ENCODE peak calls at places on chromosomes 4 and X, in five cellular contexts. M, G, Z, C and D are unnamed samples.

GRCh38 chr4:139557506-139558110 is 1.6 kb upstream of the SETD7 start:
- DNase-seq in G (no peak), Z (no peak), C (no peak), M (no peak), D (peak; percentile 29)

GRCh38 chr4:137627938-137628460 is 95.7 kb upstream of the PCDH18 start:
- DNase-seq in C (no peak), M (no peak), G (no peak), Z (no peak), D (no peak)

GRCh38 chr4:1684756-1685603 is 867 bp upstream of the FAM53A start:
- DNase-seq in G (no peak), C (no peak), M (no peak), Z (no peak), D (no peak)

GRCh38 chr4:70992354-70992753 is 1.1 kb upstream of the DCK start:
- DNase-seq in G (peak; percentile 29), M (no peak), C (no peak), Z (no peak), D (no peak)

GRCh38 chr4:154640999-154641398 is 28.5 kb upstream of the FGG start:
- DNase-seq in G (no peak), Z (no peak), M (no peak), C (no peak), D (no peak)

GRCh38 chrX:23756165-23756564 is 13.1 kb upstream of the ACOT9 start:
- DNase-seq in G (peak; percentile 79), M (peak; percentile 64), Z (peak; percentile 65), C (peak; percentile 56), D (peak; percentile 64)

GRCh38 chr4:61889117-61889516 is 689.0 kb downstream of the ADGRL3 start:
- DNase-seq in M (no peak), G (no peak), C (no peak), Z (no peak), D (no peak)

GRCh38 chr4:189792819-189793618 is 147.7 kb upstream of the FRG1 start:
- DNase-seq in M (peak; percentile 42), G (peak; percentile 60), Z (peak; percentile 60), C (peak; percentile 79), D (peak; percentile 80)

GRCh38 chr4:38310446-38311043 is 350.3 kb downstream of the PTTG2 start:
- DNase-seq in Z (peak; percentile 75), G (peak; percentile 97), M (no peak), C (no peak), D (no peak)

GRCh38 chr4:68871772-68872441 is 56.1 kb downstream of the UGT2B10 start:
- DNase-seq in G (no peak), Z (no peak), M (no peak), C (no peak), D (no peak)

GRCh38 chr4:123081971-123082370 is 159.6 kb upstream of the NUDT6 start:
- DNase-seq in M (no peak), G (no peak), C (no peak), Z (no peak), D (no peak)

GRCh38 chr4:152258804-152259708 is 276.8 kb downstream of the FBXW7 start:
- DNase-seq in Z (no peak), C (no peak), G (no peak), M (no peak), D (no peak)